ENCODE peak calls at places on chromosomes 11 and 22, in eight cellular contexts. G is colonic mucosa, F is tibial artery, R is IMR-90, H is left ventricle myocardium inferior, J is heart left ventricle, N is cardiac muscle cell, M is NT2/D1. E is an unnamed sample.
A peak's percentile ranks its signal among the peaks of the same experiment; 100 is the strongest.

GRCh38 chr11:44310456-44311272 is 725 bp upstream of the ALX4 start:
- DNase-seq in J (no peak), N (no peak), R (no peak), M (peak; percentile 32), H (no peak), F (no peak), G (no peak), E (no peak)

GRCh38 chr11:86355256-86355655 is 19.4 kb upstream of the CCDC81 start:
- DNase-seq in N (no peak), G (no peak), J (no peak), M (no peak), R (no peak), H (no peak), F (no peak), E (no peak)

GRCh38 chr11:79220171-79220570 is 220.7 kb downstream of the TENM4 start:
- DNase-seq in F (no peak), G (no peak), J (no peak), M (no peak), H (no peak), N (no peak), R (peak; percentile 19), E (no peak)

GRCh38 chr11:118746988-118747585 is 43.9 kb downstream of the DDX6 start:
- DNase-seq in N (peak; percentile 32), M (no peak), F (no peak), R (peak; percentile 5), J (no peak), H (no peak), G (no peak), E (no peak)

GRCh38 chr22:29073618-29074275 is 912 bp downstream of the KREMEN1 start:
- DNase-seq in M (no peak), H (peak; percentile 53), G (peak; percentile 65), R (no peak), F (peak; percentile 45), J (peak; percentile 70), N (peak; percentile 47), E (no peak)

GRCh38 chr22:49106136-49106930 is 721.3 kb downstream of the BRD1 start:
- DNase-seq in R (no peak), G (no peak), H (no peak), M (no peak), F (no peak), J (no peak), N (no peak), E (no peak)

GRCh38 chr22:36546092-36546804 is 17.3 kb upstream of the EIF3D start:
- DNase-seq in M (peak; percentile 42), J (peak; percentile 33), G (no peak), N (peak; percentile 71), H (peak; percentile 24), R (peak; percentile 62), F (peak; percentile 32), E (no peak)

GRCh38 chr11:92376680-92377079 is 152.1 kb downstream of the FAT3 start:
- DNase-seq in R (no peak), F (no peak), H (no peak), G (no peak), N (no peak), M (no peak), J (no peak), E (no peak)

GRCh38 chr11:44568706-44569473 is 3.4 kb downstream of the CD82 start:
- DNase-seq in G (peak; percentile 67), F (peak; percentile 83), N (peak; percentile 91), J (peak; percentile 89), R (peak; percentile 98), M (no peak), H (peak; percentile 72), E (peak; percentile 91)

GRCh38 chr11:78231962-78232459 is 43.3 kb downstream of the USP35 start:
- DNase-seq in F (peak; percentile 58), H (no peak), M (no peak), N (peak; percentile 67), R (peak; percentile 83), G (no peak), J (no peak), E (peak; percentile 61)

GRCh38 chr22:44957267-44957905 is 52.4 kb downstream of the PHF21B start:
- DNase-seq in M (no peak), F (no peak), G (no peak), N (no peak), H (no peak), J (no peak), R (peak; percentile 6), E (no peak)

GRCh38 chr11:8631395-8632110 is 37.5 kb upstream of the STK33 start:
- DNase-seq in N (peak; percentile 77), J (no peak), R (peak; percentile 93), F (no peak), G (peak; percentile 22), H (no peak), M (no peak), E (no peak)
- H3K36me3 ChIP-seq in N (no peaks in the 10 kb centered on the region), J (no peaks in the 10 kb centered on the region), R (peaks cover 17% of the 10 kb centered on the region), F (peaks cover 7% of the 10 kb centered on the region), G (no peaks in the 10 kb centered on the region), H (peaks cover 32% of the 10 kb centered on the region), M (no peaks in the 10 kb centered on the region), E (no peaks in the 10 kb centered on the region)

GRCh38 chr22:20275836-20276235 is 7.7 kb upstream of the RTN4R start:
- DNase-seq in G (no peak), N (no peak), R (no peak), F (no peak), H (no peak), M (no peak), J (no peak), E (no peak)
- H3K36me3 ChIP-seq in G (no peaks in the 10 kb centered on the region), N (no peaks in the 10 kb centered on the region), R (no peaks in the 10 kb centered on the region), F (no peaks in the 10 kb centered on the region), H (no peaks in the 10 kb centered on the region), M (no peaks in the 10 kb centered on the region), J (no peaks in the 10 kb centered on the region), E (no peaks in the 10 kb centered on the region)

DNA sequence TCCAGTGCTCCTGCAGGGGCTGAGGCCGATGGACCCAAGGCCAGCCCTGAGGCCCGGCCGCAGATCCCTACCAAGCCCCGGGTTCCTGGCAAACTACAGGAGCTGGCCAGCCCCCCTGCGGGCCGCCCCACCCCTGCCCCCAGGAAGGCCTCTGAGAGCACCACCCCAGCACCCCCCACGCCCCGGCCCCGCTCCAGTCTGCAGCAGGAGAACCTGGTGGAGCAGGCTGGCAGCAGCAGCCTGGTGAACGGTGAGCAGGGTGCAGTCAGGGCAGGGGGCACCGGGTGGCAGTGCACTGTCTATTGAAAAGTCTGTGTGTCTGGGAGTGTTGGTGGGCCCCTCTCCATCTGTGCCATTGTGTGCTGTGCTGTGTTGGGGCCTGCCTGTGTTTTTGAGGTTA is 16.1 kb downstream of the MICALL1 start:
- DNase-seq in J (no peak), F (no peak), N (no peak), M (no peak), G (no peak), R (no peak), H (no peak), E (no peak)
- H3K36me3 ChIP-seq in J (no peaks in the 10 kb centered on the region), F (peaks cover 78% of the 10 kb centered on the region), N (peaks cover 15% of the 10 kb centered on the region), M (peaks cover 71% of the 10 kb centered on the region), G (peaks cover 11% of the 10 kb centered on the region), R (peaks cover 61% of the 10 kb centered on the region), H (peaks cover 86% of the 10 kb centered on the region), E (peaks cover 51% of the 10 kb centered on the region)

GRCh38 chr22:20809538-20810185 is 35.7 kb downstream of the SERPIND1 start:
- DNase-seq in G (no peak), M (no peak), J (no peak), H (no peak), R (no peak), F (no peak), N (no peak), E (no peak)
- H3K36me3 ChIP-seq in G (peaks cover 5% of the 10 kb centered on the region), M (peaks cover 46% of the 10 kb centered on the region), J (no peaks in the 10 kb centered on the region), H (peaks cover 95% of the 10 kb centered on the region), R (peaks cover 33% of the 10 kb centered on the region), F (peaks cover 85% of the 10 kb centered on the region), N (peaks cover 42% of the 10 kb centered on the region), E (peaks cover 81% of the 10 kb centered on the region)

GRCh38 chr11:46366260-46366659 is 15.2 kb upstream of the MDK start:
- DNase-seq in R (no peak), J (no peak), H (no peak), N (no peak), F (no peak), M (no peak), G (no peak), E (no peak)

GRCh38 chr11:46367244-46367915 is 14.1 kb upstream of the MDK start:
- DNase-seq in J (peak; percentile 68), F (peak; percentile 52), N (peak; percentile 63), M (no peak), G (peak; percentile 77), R (peak; percentile 59), H (peak; percentile 75), E (no peak)

GRCh38 chr11:46366661-46367161 is 14.8 kb upstream of the MDK start:
- DNase-seq in H (no peak), R (no peak), N (no peak), G (no peak), F (no peak), M (no peak), J (no peak), E (no peak)

GRCh38 chr11:46369458-46370152 is 11.9 kb upstream of the MDK start:
- DNase-seq in R (peak; percentile 77), N (peak; percentile 84), F (no peak), M (no peak), H (no peak), G (peak; percentile 52), J (peak; percentile 62), E (no peak)

GRCh38 chr11:46367916-46368267 is 13.6 kb upstream of the MDK start:
- DNase-seq in N (no peak), G (no peak), F (no peak), R (no peak), H (no peak), M (no peak), J (no peak), E (no peak)
- H3K36me3 ChIP-seq in N (no peaks in the 10 kb centered on the region), G (no peaks in the 10 kb centered on the region), F (peaks cover 31% of the 10 kb centered on the region), R (peaks cover 18% of the 10 kb centered on the region), H (peaks cover 57% of the 10 kb centered on the region), M (peaks cover 77% of the 10 kb centered on the region), J (no peaks in the 10 kb centered on the region), E (peaks cover 50% of the 10 kb centered on the region)

DNA sequence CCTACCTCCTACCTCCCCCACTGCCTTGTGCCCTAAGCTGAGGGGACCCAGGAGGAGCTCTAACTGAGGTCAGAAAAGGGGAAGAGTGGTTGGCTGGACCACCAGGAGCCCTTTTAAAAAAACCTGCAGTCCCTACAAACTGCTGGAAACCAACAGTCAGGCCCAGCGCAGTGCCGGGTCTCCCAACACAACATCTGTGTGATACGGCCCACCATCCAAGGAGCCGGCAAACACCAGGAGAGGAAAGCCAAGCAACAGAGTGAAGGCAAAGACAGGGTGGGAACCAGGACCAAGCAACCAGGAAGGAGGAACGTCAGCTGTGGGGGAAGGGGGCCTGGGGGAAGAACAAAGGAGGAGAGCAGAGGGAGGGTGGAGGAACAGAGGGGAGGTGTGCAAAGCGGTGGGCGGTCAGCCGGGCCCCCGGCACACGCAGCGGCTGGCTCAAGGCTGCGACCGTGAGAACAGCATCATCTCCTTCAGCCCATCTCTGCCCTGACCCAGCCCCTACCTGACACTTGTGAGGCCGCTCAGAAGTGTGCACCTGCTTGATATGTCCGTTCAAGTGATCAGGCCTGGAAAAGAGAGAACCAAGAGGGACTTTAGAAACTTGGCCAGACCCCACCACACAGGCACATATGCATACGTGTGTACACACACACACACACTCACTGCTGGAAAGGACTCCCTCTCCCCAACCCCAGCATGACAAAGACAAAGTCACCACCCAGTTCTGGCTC is 3.6 kb downstream of the PATZ1 start:
- DNase-seq in R (no peak), J (no peak), N (no peak), G (peak; percentile 25), H (no peak), F (no peak), M (no peak), E (no peak)
- H3K36me3 ChIP-seq in R (peaks cover 49% of the 10 kb centered on the region), J (no peaks in the 10 kb centered on the region), N (peaks cover 11% of the 10 kb centered on the region), G (no peaks in the 10 kb centered on the region), H (peaks cover 49% of the 10 kb centered on the region), F (peaks cover 43% of the 10 kb centered on the region), M (peaks cover 76% of the 10 kb centered on the region), E (peaks cover 24% of the 10 kb centered on the region)